ENCODE peak calls at places on chromosomes 12 and 14, in ten cellular contexts. G is A549, O is lung, X is uterus, S is brain microvascular endothelial cell, L is body of pancreas, Q is mesenchymal stem cell, P is thoracic aorta, T is PC-3, Y is K562. J is an unnamed sample.

GRCh38 chr12:95574030-95574429 is 22.8 kb upstream of the USP44 start:
- DNase-seq in O (no peak), L (no peak), P (no peak), Y (no peak), Q (no peak), T (no peak), X (no peak), S (no peak), G (no peak), J (peak; percentile 61)

GRCh38 chr12:38956337-38956736 is 50.9 kb upstream of the CPNE8 start:
- DNase-seq in Q (no peak), G (no peak), T (peak; percentile 70), O (no peak), P (no peak), Y (no peak), L (no peak), S (no peak), X (no peak), J (no peak)

GRCh38 chr12:113305281-113305856 is 29.5 kb downstream of the SLC8B1 start:
- DNase-seq in X (no peak), S (no peak), Y (no peak), T (no peak), Q (no peak), O (no peak), G (no peak), P (no peak), L (no peak), J (no peak)

GRCh38 chr12:53978477-53979356 is 4.0 kb upstream of the HOTAIR start:
- DNase-seq in Q (no peak), O (no peak), G (peak; percentile 62), X (no peak), L (no peak), T (peak; percentile 78), Y (no peak), P (no peak), S (no peak), J (no peak)

GRCh38 chr12:93434305-93434704 is 7.4 kb downstream of the UBE2N start:
- DNase-seq in Y (no peak), O (no peak), T (no peak), X (no peak), L (no peak), P (no peak), Q (peak; percentile 26), S (no peak), G (no peak), J (no peak)

GRCh38 chr12:8697476-8698131 is at the start of gene RIMKLB:
- DNase-seq in Q (peak; percentile 81), X (peak; percentile 88), T (peak; percentile 11), L (peak; percentile 71), S (peak; percentile 67), G (peak; percentile 88), O (peak; percentile 74), Y (peak; percentile 81), P (peak; percentile 53), J (no peak)

GRCh38 chr12:58668831-58669230 is 251.5 kb downstream of the LRIG3 start:
- DNase-seq in S (peak; percentile 49), T (no peak), L (no peak), P (no peak), Y (no peak), O (no peak), Q (peak; percentile 1), G (no peak), X (no peak), J (no peak)

GRCh38 chr14:96264850-96265249 is 8.8 kb downstream of the BDKRB1 start:
- DNase-seq in S (peak; percentile 39), O (no peak), Q (peak; percentile 47), L (no peak), T (peak; percentile 32), G (peak; percentile 41), X (no peak), Y (no peak), P (no peak), J (no peak)

GRCh38 chr12:57864811-57865751 is 18.6 kb upstream of the CTDSP2 start:
- DNase-seq in T (peak; percentile 77), X (peak; percentile 89), P (peak; percentile 69), Y (peak; percentile 80), Q (peak; percentile 88), L (peak; percentile 75), O (peak; percentile 78), S (peak; percentile 74), G (peak; percentile 83), J (no peak)

GRCh38 chr14:102279282-102279681 is 25.7 kb downstream of the MOK start:
- DNase-seq in S (no peak), T (no peak), O (no peak), G (no peak), Q (no peak), P (no peak), L (no peak), X (no peak), Y (no peak), J (no peak)

GRCh38 chr12:85280138-85280983 is at the start of gene ALX1:
- DNase-seq in O (no peak), L (peak; percentile 10), Y (no peak), P (no peak), T (no peak), Q (peak; percentile 57), S (peak; percentile 60), X (peak; percentile 45), G (peak; percentile 77), J (no peak)

GRCh38 chr12:124096869-124097434 is 123.9 kb downstream of the ZNF664 start:
- DNase-seq in S (no peak), G (no peak), T (no peak), L (no peak), Q (no peak), O (no peak), Y (no peak), P (no peak), X (no peak), J (no peak)

GRCh38 chr12:108712164-108712924 is 19.0 kb downstream of the CORO1C start:
- DNase-seq in X (no peak), G (no peak), Q (no peak), T (no peak), S (no peak), L (no peak), P (no peak), O (no peak), Y (no peak), J (no peak)

GRCh38 chr12:77202457-77203060 is 137.2 kb upstream of the E2F7 start:
- DNase-seq in X (no peak), P (no peak), L (no peak), S (no peak), T (no peak), Y (no peak), O (no peak), G (no peak), Q (no peak), J (no peak)

GRCh38 chr12:89384750-89385273 is 32.5 kb upstream of the DUSP6 start:
- DNase-seq in P (no peak), S (no peak), L (no peak), Y (no peak), Q (no peak), O (no peak), X (no peak), G (no peak), T (peak; percentile 15), J (no peak)
- H3K27ac ChIP-seq in P (peak overlapping the region; percentile 86), S (peak overlapping the region; percentile 8), L (peak overlapping the region; percentile 28), Y (no peak overlapping the region), Q (peak overlapping the region; percentile 85), O (peak overlapping the region; percentile 26), X (peak overlapping the region; percentile 42), G (no peak overlapping the region), T (peak overlapping the region; percentile 56), J (no peak overlapping the region)

DNA sequence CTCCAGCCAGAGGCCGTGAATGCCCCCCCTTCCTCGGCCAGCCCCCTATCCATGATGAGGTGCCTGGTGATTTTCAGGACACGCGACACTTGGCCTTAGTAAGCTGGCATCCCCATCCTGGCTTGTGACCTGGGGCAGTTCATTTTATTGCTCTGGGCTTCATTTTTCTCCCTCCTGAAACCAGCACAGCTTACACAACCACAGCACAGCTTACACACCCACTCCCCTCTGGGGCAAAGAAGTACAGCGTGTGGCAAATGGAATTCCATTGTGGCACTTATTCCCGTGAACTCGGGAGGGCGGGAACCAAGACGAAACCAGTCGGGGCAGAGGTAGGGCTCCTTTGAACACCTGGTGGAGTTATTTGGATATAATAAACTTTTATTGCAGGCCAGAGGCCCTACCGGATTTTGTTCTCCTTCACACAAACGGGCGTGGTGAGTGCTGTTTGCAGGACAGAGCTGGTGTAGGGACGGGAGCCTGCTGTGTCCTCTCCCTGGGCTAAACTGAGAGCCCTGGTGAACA is 29.1 kb downstream of the CD9 start:
- DNase-seq in Y (no peak), L (peak; percentile 45), S (no peak), P (no peak), G (no peak), O (no peak), Q (no peak), X (peak; percentile 31), T (peak; percentile 87), J (no peak)
- H3K27ac ChIP-seq in Y (no peak overlapping the region), L (peak overlapping the region; percentile 42), S (no peak overlapping the region), P (peak overlapping the region; percentile 94), G (no peak overlapping the region), O (no peak overlapping the region), Q (peak overlapping the region; percentile 31), X (peak overlapping the region; percentile 96), T (peak overlapping the region; percentile 99), J (no peak overlapping the region)

GRCh38 chr14:36661506-36662257 is at the start of gene PAX9:
- DNase-seq in X (peak; percentile 62), O (peak; percentile 86), G (peak; percentile 91), Y (peak; percentile 93), T (peak; percentile 99), Q (peak; percentile 84), S (peak; percentile 34), L (peak; percentile 83), P (no peak), J (no peak)
- H3K27ac ChIP-seq in X (no peak within 1 kb of the TSS), O (no peak within 1 kb of the TSS), G (peak within 1 kb of the TSS; percentile 84), Y (peak within 1 kb of the TSS; percentile 71), T (peak within 1 kb of the TSS; percentile 77), Q (peak within 1 kb of the TSS; percentile 79), S (no peak within 1 kb of the TSS), L (no peak within 1 kb of the TSS), P (peak within 1 kb of the TSS; percentile 50), J (no peak within 1 kb of the TSS)

DNA sequence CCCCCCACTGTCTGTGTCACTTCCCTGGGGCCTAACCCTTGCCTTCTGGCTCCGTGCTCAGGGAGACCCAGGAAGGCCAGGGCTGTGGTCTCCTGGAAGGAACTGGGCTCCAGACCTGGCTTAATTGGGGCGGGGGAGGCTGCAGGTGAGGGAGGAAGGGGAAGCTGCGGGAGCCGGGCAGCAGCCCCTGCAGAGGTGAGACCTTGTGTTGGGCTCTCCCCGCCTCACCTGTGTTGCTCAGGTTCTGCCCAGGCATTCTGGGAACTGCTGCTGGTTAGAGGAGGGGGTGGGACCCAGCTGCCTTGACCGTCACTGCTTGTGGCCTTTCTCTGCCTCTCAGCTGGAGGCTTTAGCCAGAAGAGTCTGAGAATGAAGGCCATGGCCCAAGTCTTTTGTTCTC is 247.5 kb downstream of the CHST11 start:
- DNase-seq in Q (no peak), P (no peak), Y (no peak), O (no peak), G (no peak), X (no peak), L (no peak), S (no peak), T (no peak), J (no peak)
- H3K27ac ChIP-seq in Q (no peak overlapping the region), P (no peak overlapping the region), Y (no peak overlapping the region), O (no peak overlapping the region), G (no peak overlapping the region), X (no peak overlapping the region), L (no peak overlapping the region), S (no peak overlapping the region), T (no peak overlapping the region), J (no peak overlapping the region)